ENCODE peak calls at places on chromosomes 4 and X, in seven cellular contexts. C, L, N, Y, W, G and K are unnamed samples. For H3K27me3, the result is how much of the 10 kb centered on the place peaks cover.

GRCh38 chr4:1463088-1463926 is 57.1 kb upstream of the NKX1-1 start:
- DNase-seq in L (no peak), Y (no peak), W (no peak), C (peak), G (no peak), N (peak), K (no peak)

GRCh38 chrX:44903107-44903506 is 30.1 kb downstream of the KDM6A start:
- DNase-seq in C (no peak), N (no peak), G (peak), L (no peak), W (no peak), Y (no peak), K (no peak)

GRCh38 chrX:83008415-83008814 is 499.7 kb upstream of the POU3F4 start:
- DNase-seq in G (no peak), L (no peak), C (no peak), W (no peak), N (no peak), Y (no peak), K (no peak)

GRCh38 chr4:52914051-52914605 is 52.0 kb downstream of the RASL11B start:
- DNase-seq in N (peak), W (peak), Y (no peak), L (no peak), G (peak), C (no peak), K (no peak)

GRCh38 chrX:28697732-28698131 is 110.5 kb downstream of the IL1RAPL1 start:
- DNase-seq in W (no peak), Y (no peak), N (no peak), L (no peak), G (no peak), C (no peak), K (no peak)

GRCh38 chr4:94228488-94229216 is 21.0 kb downstream of the SMARCAD1 start:
- DNase-seq in N (no peak), Y (no peak), C (no peak), G (peak), L (no peak), W (no peak), K (no peak)

GRCh38 chr4:77199701-77200100 is 42.7 kb downstream of the CCNG2 start:
- DNase-seq in G (no peak), W (no peak), C (no peak), Y (no peak), L (no peak), N (no peak), K (no peak)

GRCh38 chrX:141815904-141816303 is 22.2 kb upstream of the MAGEC3 start:
- DNase-seq in G (no peak), Y (no peak), L (no peak), W (no peak), C (no peak), N (no peak), K (no peak)

GRCh38 chr4:24473309-24473721 is 111.0 kb downstream of the DHX15 start:
- DNase-seq in C (no peak), L (no peak), N (peak), W (peak), Y (no peak), G (peak), K (peak)

GRCh38 chr4:76476606-76477005 is 41.6 kb downstream of the SHROOM3 start:
- DNase-seq in G (no peak), L (no peak), Y (no peak), N (no peak), C (no peak), W (no peak), K (no peak)

GRCh38 chrX:18129694-18130093 is 91.0 kb downstream of the BEND2 start:
- DNase-seq in W (no peak), N (no peak), G (no peak), L (no peak), C (no peak), Y (no peak), K (no peak)

GRCh38 chr4:176256921-176257320 is 12.1 kb downstream of the ASB5 start:
- DNase-seq in W (no peak), N (no peak), Y (no peak), L (no peak), G (no peak), C (no peak), K (no peak)

GRCh38 chrX:24317567-24317966 is 3.7 kb upstream of the SUPT20HL2 start:
- DNase-seq in W (no peak), C (no peak), L (no peak), G (no peak), N (no peak), Y (no peak), K (no peak)

GRCh38 chrX:101764538-101764937 is 104.9 kb upstream of the ARMCX2 start:
- DNase-seq in N (no peak), C (no peak), L (no peak), Y (no peak), W (no peak), G (peak), K (no peak)

GRCh38 chrX:101759000-101759399 is 99.3 kb upstream of the ARMCX2 start:
- DNase-seq in C (no peak), Y (no peak), G (peak), L (no peak), N (peak), W (peak), K (no peak)
- TF ChIP-seq CTCF in C (peak), Y (peak), G (peak), L (peak), N (peak), W (peak), K (peak)

GRCh38 chr4:6689506-6689960 is 4.1 kb upstream of the S100P start:
- DNase-seq in G (no peak), C (no peak), W (no peak), Y (no peak), L (peak), N (no peak), K (no peak)
- H3K4me3 ChIP-seq in G (no peak), C (no peak), W (no peak), Y (peak), L (peak), N (no peak), K (no peak)

DNA sequence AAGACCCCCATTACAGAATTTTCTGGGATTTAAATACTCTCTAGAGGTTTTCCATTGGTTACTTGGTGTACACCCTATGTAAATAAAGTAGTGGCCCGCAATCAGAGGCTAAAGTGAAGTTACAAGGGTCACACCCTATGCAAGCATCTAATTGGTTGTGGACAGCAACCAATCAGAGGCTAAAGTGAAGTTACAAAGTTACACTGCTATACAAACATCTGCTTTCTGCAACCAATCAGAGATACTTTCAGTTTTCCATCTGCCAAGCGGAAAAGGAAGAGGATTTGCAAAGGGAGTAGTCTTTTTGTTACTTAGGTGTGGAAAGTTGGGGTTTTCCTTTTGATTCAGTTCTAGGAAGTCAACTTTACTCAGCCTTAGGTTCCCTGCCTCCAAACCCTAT is 2.0 kb upstream of the ATRX start:
- DNase-seq in W (peak), L (no peak), N (no peak), Y (no peak), G (peak), C (no peak), K (no peak)
- H3K27me3 ChIP-seq in W (under half), L (under half), N (under half), Y (under half), G (under half), C (under half), K (under half)

GRCh38 chr4:26323807-26324206 is 3.0 kb downstream of the RBPJ start:
- DNase-seq in G (no peak), L (no peak), N (no peak), W (no peak), Y (no peak), C (no peak), K (no peak)

GRCh38 chr4:26326791-26327190 is 6.0 kb downstream of the RBPJ start:
- DNase-seq in N (no peak), G (peak), C (peak), Y (no peak), W (no peak), L (no peak), K (no peak)

GRCh38 chr4:26322349-26322748 is 1.5 kb downstream of the RBPJ start:
- DNase-seq in L (no peak), Y (no peak), W (no peak), C (no peak), G (no peak), N (no peak), K (no peak)

GRCh38 chr4:26321326-26322276 is 787 bp downstream of the RBPJ start:
- DNase-seq in L (peak), Y (no peak), G (peak), C (no peak), W (no peak), N (peak), K (peak)

DNA sequence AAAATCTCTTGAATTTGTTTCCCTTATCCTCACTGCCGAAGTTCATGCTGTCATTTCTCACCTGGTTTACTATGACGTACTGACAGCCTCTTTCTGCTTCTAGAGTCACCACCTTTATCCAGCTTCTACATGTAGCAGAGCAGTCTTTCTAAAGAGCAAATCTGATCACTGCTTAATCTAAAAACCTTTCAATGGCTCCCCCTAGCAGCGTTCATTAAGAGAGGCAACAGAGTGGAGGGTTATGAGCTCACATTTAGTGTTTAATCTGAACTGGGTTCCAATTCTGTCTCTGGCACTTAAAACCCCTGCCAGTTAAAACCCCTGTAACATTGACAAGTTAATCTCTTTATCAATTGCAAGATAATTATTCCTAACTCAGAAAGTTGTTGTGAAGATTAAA is 4.4 kb downstream of the RBPJ start:
- DNase-seq in W (no peak), C (no peak), L (no peak), G (peak), Y (no peak), N (no peak), K (no peak)
- TF ChIP-seq CTCF in W (no peak), C (peak), L (no peak), G (peak), Y (peak), N (peak), K (peak)